ENCODE peak calls at places on chromosomes 4 and X, in ten cellular contexts. One of them, this sample, is unnamed.

GRCh38 chr4:163638909-163639308 is 144.4 kb downstream of the TMA16 start:
- DNase-seq in breast epithelium: no peak
- DNase-seq in activated CD4-positive, CD25-positive, alpha-beta regulatory T cell treated with anti-CD3 and anti-CD28 coated beads, Interleukin-2, amount 50 U/mL, for 72 hours: no peak
- DNase-seq in ureter: no peak
- DNase-seq in stimulated activated CD8-positive, alpha-beta memory T cell treated with anti-CD3 and anti-CD28 coated beads, Interleukin-12 subunit alpha, Interleukin-12 subunit beta, amount 100 ng/mL, for 1 hour: no peak
- DNase-seq in T-helper 17 cell: no peak
- DNase-seq in iris pigment epithelial cell: peak
- DNase-seq in IMR-90: no peak
- DNase-seq in spleen: no peak
- DNase-seq in AG08395: no peak
- DNase-seq in this sample: no peak

GRCh38 chrX:115402299-115402698 is 112.8 kb downstream of the LUZP4 start:
- DNase-seq in spleen: no peak
- DNase-seq in iris pigment epithelial cell: no peak
- DNase-seq in AG08395: no peak
- DNase-seq in breast epithelium: no peak
- DNase-seq in stimulated activated CD8-positive, alpha-beta memory T cell treated with anti-CD3 and anti-CD28 coated beads, Interleukin-12 subunit alpha, Interleukin-12 subunit beta, amount 100 ng/mL, for 1 hour: no peak
- DNase-seq in ureter: no peak
- DNase-seq in IMR-90: no peak
- DNase-seq in activated CD4-positive, CD25-positive, alpha-beta regulatory T cell treated with anti-CD3 and anti-CD28 coated beads, Interleukin-2, amount 50 U/mL, for 72 hours: no peak
- DNase-seq in T-helper 17 cell: no peak
- DNase-seq in this sample: no peak

GRCh38 chr4:7978489-7978888 is 38.8 kb upstream of the AFAP1 start:
- DNase-seq in AG08395: no peak
- DNase-seq in ureter: no peak
- DNase-seq in breast epithelium: peak
- DNase-seq in activated CD4-positive, CD25-positive, alpha-beta regulatory T cell treated with anti-CD3 and anti-CD28 coated beads, Interleukin-2, amount 50 U/mL, for 72 hours: no peak
- DNase-seq in spleen: no peak
- DNase-seq in T-helper 17 cell: no peak
- DNase-seq in stimulated activated CD8-positive, alpha-beta memory T cell treated with anti-CD3 and anti-CD28 coated beads, Interleukin-12 subunit alpha, Interleukin-12 subunit beta, amount 100 ng/mL, for 1 hour: no peak
- DNase-seq in iris pigment epithelial cell: no peak
- DNase-seq in IMR-90: no peak
- DNase-seq in this sample: no peak

GRCh38 chrX:110992611-110993010 is 103.4 kb upstream of the PAK3 start:
- DNase-seq in iris pigment epithelial cell: peak
- DNase-seq in AG08395: peak
- DNase-seq in breast epithelium: no peak
- DNase-seq in IMR-90: peak
- DNase-seq in stimulated activated CD8-positive, alpha-beta memory T cell treated with anti-CD3 and anti-CD28 coated beads, Interleukin-12 subunit alpha, Interleukin-12 subunit beta, amount 100 ng/mL, for 1 hour: no peak
- DNase-seq in T-helper 17 cell: no peak
- DNase-seq in activated CD4-positive, CD25-positive, alpha-beta regulatory T cell treated with anti-CD3 and anti-CD28 coated beads, Interleukin-2, amount 50 U/mL, for 72 hours: no peak
- DNase-seq in ureter: no peak
- DNase-seq in spleen: no peak
- DNase-seq in this sample: no peak

GRCh38 chr4:12379191-12379590 is 950.5 kb upstream of the HS3ST1 start:
- DNase-seq in activated CD4-positive, CD25-positive, alpha-beta regulatory T cell treated with anti-CD3 and anti-CD28 coated beads, Interleukin-2, amount 50 U/mL, for 72 hours: no peak
- DNase-seq in T-helper 17 cell: no peak
- DNase-seq in spleen: no peak
- DNase-seq in IMR-90: no peak
- DNase-seq in ureter: no peak
- DNase-seq in breast epithelium: no peak
- DNase-seq in stimulated activated CD8-positive, alpha-beta memory T cell treated with anti-CD3 and anti-CD28 coated beads, Interleukin-12 subunit alpha, Interleukin-12 subunit beta, amount 100 ng/mL, for 1 hour: no peak
- DNase-seq in iris pigment epithelial cell: no peak
- DNase-seq in AG08395: no peak
- DNase-seq in this sample: no peak

GRCh38 chrX:110046971-110047370 is 44.1 kb downstream of the TMEM164 start:
- DNase-seq in iris pigment epithelial cell: no peak
- DNase-seq in activated CD4-positive, CD25-positive, alpha-beta regulatory T cell treated with anti-CD3 and anti-CD28 coated beads, Interleukin-2, amount 50 U/mL, for 72 hours: no peak
- DNase-seq in spleen: no peak
- DNase-seq in ureter: no peak
- DNase-seq in stimulated activated CD8-positive, alpha-beta memory T cell treated with anti-CD3 and anti-CD28 coated beads, Interleukin-12 subunit alpha, Interleukin-12 subunit beta, amount 100 ng/mL, for 1 hour: no peak
- DNase-seq in T-helper 17 cell: no peak
- DNase-seq in breast epithelium: no peak
- DNase-seq in IMR-90: no peak
- DNase-seq in AG08395: no peak
- DNase-seq in this sample: no peak

GRCh38 chrX:41733939-41734338 is 10.0 kb downstream of the GPR82 start:
- DNase-seq in ureter: no peak
- DNase-seq in activated CD4-positive, CD25-positive, alpha-beta regulatory T cell treated with anti-CD3 and anti-CD28 coated beads, Interleukin-2, amount 50 U/mL, for 72 hours: no peak
- DNase-seq in iris pigment epithelial cell: no peak
- DNase-seq in AG08395: no peak
- DNase-seq in stimulated activated CD8-positive, alpha-beta memory T cell treated with anti-CD3 and anti-CD28 coated beads, Interleukin-12 subunit alpha, Interleukin-12 subunit beta, amount 100 ng/mL, for 1 hour: no peak
- DNase-seq in T-helper 17 cell: no peak
- DNase-seq in breast epithelium: no peak
- DNase-seq in IMR-90: no peak
- DNase-seq in spleen: no peak
- DNase-seq in this sample: no peak

GRCh38 chr4:92299152-92299551 is 4.6 kb upstream of the GRID2 start:
- DNase-seq in IMR-90: peak
- DNase-seq in AG08395: no peak
- DNase-seq in ureter: no peak
- DNase-seq in stimulated activated CD8-positive, alpha-beta memory T cell treated with anti-CD3 and anti-CD28 coated beads, Interleukin-12 subunit alpha, Interleukin-12 subunit beta, amount 100 ng/mL, for 1 hour: no peak
- DNase-seq in spleen: no peak
- DNase-seq in activated CD4-positive, CD25-positive, alpha-beta regulatory T cell treated with anti-CD3 and anti-CD28 coated beads, Interleukin-2, amount 50 U/mL, for 72 hours: no peak
- DNase-seq in iris pigment epithelial cell: peak
- DNase-seq in T-helper 17 cell: no peak
- DNase-seq in breast epithelium: no peak
- DNase-seq in this sample: no peak

GRCh38 chr4:184450045-184450444 is 24.3 kb downstream of the IRF2 start:
- DNase-seq in ureter: no peak
- DNase-seq in AG08395: peak
- DNase-seq in activated CD4-positive, CD25-positive, alpha-beta regulatory T cell treated with anti-CD3 and anti-CD28 coated beads, Interleukin-2, amount 50 U/mL, for 72 hours: no peak
- DNase-seq in T-helper 17 cell: no peak
- DNase-seq in stimulated activated CD8-positive, alpha-beta memory T cell treated with anti-CD3 and anti-CD28 coated beads, Interleukin-12 subunit alpha, Interleukin-12 subunit beta, amount 100 ng/mL, for 1 hour: no peak
- DNase-seq in breast epithelium: no peak
- DNase-seq in IMR-90: peak
- DNase-seq in spleen: no peak
- DNase-seq in iris pigment epithelial cell: peak
- DNase-seq in this sample: no peak

GRCh38 chr4:62449538-62449937 is 1249.4 kb downstream of the ADGRL3 start:
- DNase-seq in spleen: no peak
- DNase-seq in IMR-90: no peak
- DNase-seq in iris pigment epithelial cell: no peak
- DNase-seq in T-helper 17 cell: no peak
- DNase-seq in activated CD4-positive, CD25-positive, alpha-beta regulatory T cell treated with anti-CD3 and anti-CD28 coated beads, Interleukin-2, amount 50 U/mL, for 72 hours: no peak
- DNase-seq in stimulated activated CD8-positive, alpha-beta memory T cell treated with anti-CD3 and anti-CD28 coated beads, Interleukin-12 subunit alpha, Interleukin-12 subunit beta, amount 100 ng/mL, for 1 hour: no peak
- DNase-seq in AG08395: no peak
- DNase-seq in ureter: no peak
- DNase-seq in breast epithelium: no peak
- DNase-seq in this sample: no peak

GRCh38 chr4:10622728-10623127 is 61.8 kb downstream of the CLNK start:
- DNase-seq in iris pigment epithelial cell: peak
- DNase-seq in activated CD4-positive, CD25-positive, alpha-beta regulatory T cell treated with anti-CD3 and anti-CD28 coated beads, Interleukin-2, amount 50 U/mL, for 72 hours: no peak
- DNase-seq in stimulated activated CD8-positive, alpha-beta memory T cell treated with anti-CD3 and anti-CD28 coated beads, Interleukin-12 subunit alpha, Interleukin-12 subunit beta, amount 100 ng/mL, for 1 hour: no peak
- DNase-seq in breast epithelium: no peak
- DNase-seq in spleen: no peak
- DNase-seq in IMR-90: no peak
- DNase-seq in AG08395: no peak
- DNase-seq in T-helper 17 cell: no peak
- DNase-seq in ureter: no peak
- DNase-seq in this sample: no peak

GRCh38 chr4:95929448-95930064 is 89.7 kb downstream of the PDHA2 start:
- DNase-seq in AG08395: no peak
- DNase-seq in IMR-90: no peak
- DNase-seq in stimulated activated CD8-positive, alpha-beta memory T cell treated with anti-CD3 and anti-CD28 coated beads, Interleukin-12 subunit alpha, Interleukin-12 subunit beta, amount 100 ng/mL, for 1 hour: no peak
- DNase-seq in spleen: no peak
- DNase-seq in T-helper 17 cell: no peak
- DNase-seq in activated CD4-positive, CD25-positive, alpha-beta regulatory T cell treated with anti-CD3 and anti-CD28 coated beads, Interleukin-2, amount 50 U/mL, for 72 hours: no peak
- DNase-seq in iris pigment epithelial cell: no peak
- DNase-seq in breast epithelium: no peak
- DNase-seq in ureter: no peak
- DNase-seq in this sample: no peak

GRCh38 chr4:188780028-188780427 is 640.8 kb downstream of the TRIML1 start:
- DNase-seq in iris pigment epithelial cell: no peak
- DNase-seq in spleen: no peak
- DNase-seq in activated CD4-positive, CD25-positive, alpha-beta regulatory T cell treated with anti-CD3 and anti-CD28 coated beads, Interleukin-2, amount 50 U/mL, for 72 hours: no peak
- DNase-seq in T-helper 17 cell: no peak
- DNase-seq in ureter: no peak
- DNase-seq in AG08395: no peak
- DNase-seq in stimulated activated CD8-positive, alpha-beta memory T cell treated with anti-CD3 and anti-CD28 coated beads, Interleukin-12 subunit alpha, Interleukin-12 subunit beta, amount 100 ng/mL, for 1 hour: no peak
- DNase-seq in breast epithelium: no peak
- DNase-seq in IMR-90: no peak
- DNase-seq in this sample: no peak

GRCh38 chr4:89048906-89049601 is 7.9 kb downstream of the FAM13A start:
- DNase-seq in AG08395: no peak
- DNase-seq in ureter: no peak
- DNase-seq in IMR-90: peak
- DNase-seq in iris pigment epithelial cell: no peak
- DNase-seq in stimulated activated CD8-positive, alpha-beta memory T cell treated with anti-CD3 and anti-CD28 coated beads, Interleukin-12 subunit alpha, Interleukin-12 subunit beta, amount 100 ng/mL, for 1 hour: no peak
- DNase-seq in spleen: no peak
- DNase-seq in breast epithelium: no peak
- DNase-seq in activated CD4-positive, CD25-positive, alpha-beta regulatory T cell treated with anti-CD3 and anti-CD28 coated beads, Interleukin-2, amount 50 U/mL, for 72 hours: no peak
- DNase-seq in T-helper 17 cell: no peak
- DNase-seq in this sample: no peak

GRCh38 chrX:68978211-68978780 is 149.5 kb downstream of the EFNB1 start:
- DNase-seq in T-helper 17 cell: no peak
- DNase-seq in spleen: no peak
- DNase-seq in AG08395: peak
- DNase-seq in ureter: no peak
- DNase-seq in stimulated activated CD8-positive, alpha-beta memory T cell treated with anti-CD3 and anti-CD28 coated beads, Interleukin-12 subunit alpha, Interleukin-12 subunit beta, amount 100 ng/mL, for 1 hour: no peak
- DNase-seq in breast epithelium: peak
- DNase-seq in iris pigment epithelial cell: peak
- DNase-seq in activated CD4-positive, CD25-positive, alpha-beta regulatory T cell treated with anti-CD3 and anti-CD28 coated beads, Interleukin-2, amount 50 U/mL, for 72 hours: no peak
- DNase-seq in IMR-90: peak
- DNase-seq in this sample: no peak

GRCh38 chr4:9923195-9923812 is 98.0 kb downstream of the SLC2A9 start:
- DNase-seq in stimulated activated CD8-positive, alpha-beta memory T cell treated with anti-CD3 and anti-CD28 coated beads, Interleukin-12 subunit alpha, Interleukin-12 subunit beta, amount 100 ng/mL, for 1 hour: no peak
- DNase-seq in spleen: no peak
- DNase-seq in T-helper 17 cell: no peak
- DNase-seq in AG08395: no peak
- DNase-seq in ureter: no peak
- DNase-seq in activated CD4-positive, CD25-positive, alpha-beta regulatory T cell treated with anti-CD3 and anti-CD28 coated beads, Interleukin-2, amount 50 U/mL, for 72 hours: no peak
- DNase-seq in breast epithelium: no peak
- DNase-seq in IMR-90: no peak
- DNase-seq in iris pigment epithelial cell: no peak
- DNase-seq in this sample: no peak

GRCh38 chr4:138666366-138666765 is 349.2 kb upstream of the NOCT start:
- DNase-seq in T-helper 17 cell: no peak
- DNase-seq in ureter: no peak
- DNase-seq in AG08395: no peak
- DNase-seq in breast epithelium: no peak
- DNase-seq in IMR-90: no peak
- DNase-seq in spleen: no peak
- DNase-seq in activated CD4-positive, CD25-positive, alpha-beta regulatory T cell treated with anti-CD3 and anti-CD28 coated beads, Interleukin-2, amount 50 U/mL, for 72 hours: no peak
- DNase-seq in iris pigment epithelial cell: no peak
- DNase-seq in stimulated activated CD8-positive, alpha-beta memory T cell treated with anti-CD3 and anti-CD28 coated beads, Interleukin-12 subunit alpha, Interleukin-12 subunit beta, amount 100 ng/mL, for 1 hour: no peak
- DNase-seq in this sample: no peak

GRCh38 chrX:133922390-133922772 is 63.0 kb downstream of the GPC3 start:
- DNase-seq in stimulated activated CD8-positive, alpha-beta memory T cell treated with anti-CD3 and anti-CD28 coated beads, Interleukin-12 subunit alpha, Interleukin-12 subunit beta, amount 100 ng/mL, for 1 hour: no peak
- DNase-seq in T-helper 17 cell: no peak
- DNase-seq in AG08395: no peak
- DNase-seq in activated CD4-positive, CD25-positive, alpha-beta regulatory T cell treated with anti-CD3 and anti-CD28 coated beads, Interleukin-2, amount 50 U/mL, for 72 hours: no peak
- DNase-seq in ureter: no peak
- DNase-seq in IMR-90: no peak
- DNase-seq in iris pigment epithelial cell: no peak
- DNase-seq in spleen: no peak
- DNase-seq in breast epithelium: no peak
- DNase-seq in this sample: no peak

GRCh38 chr4:55733874-55734437 is 85.6 kb upstream of the EXOC1L start:
- DNase-seq in iris pigment epithelial cell: peak
- DNase-seq in spleen: no peak
- DNase-seq in AG08395: no peak
- DNase-seq in stimulated activated CD8-positive, alpha-beta memory T cell treated with anti-CD3 and anti-CD28 coated beads, Interleukin-12 subunit alpha, Interleukin-12 subunit beta, amount 100 ng/mL, for 1 hour: no peak
- DNase-seq in breast epithelium: peak
- DNase-seq in ureter: peak
- DNase-seq in IMR-90: peak
- DNase-seq in T-helper 17 cell: no peak
- DNase-seq in activated CD4-positive, CD25-positive, alpha-beta regulatory T cell treated with anti-CD3 and anti-CD28 coated beads, Interleukin-2, amount 50 U/mL, for 72 hours: no peak
- DNase-seq in this sample: no peak

GRCh38 chr4:39043697-39044363 is 11.6 kb upstream of the TMEM156 start:
- DNase-seq in spleen: no peak
- DNase-seq in ureter: no peak
- DNase-seq in T-helper 17 cell: no peak
- DNase-seq in stimulated activated CD8-positive, alpha-beta memory T cell treated with anti-CD3 and anti-CD28 coated beads, Interleukin-12 subunit alpha, Interleukin-12 subunit beta, amount 100 ng/mL, for 1 hour: no peak
- DNase-seq in activated CD4-positive, CD25-positive, alpha-beta regulatory T cell treated with anti-CD3 and anti-CD28 coated beads, Interleukin-2, amount 50 U/mL, for 72 hours: no peak
- DNase-seq in breast epithelium: no peak
- DNase-seq in AG08395: no peak
- DNase-seq in iris pigment epithelial cell: peak
- DNase-seq in IMR-90: peak
- DNase-seq in this sample: no peak

GRCh38 chrX:73987166-73987565 is 316.8 kb upstream of the ZCCHC13 start:
- DNase-seq in IMR-90: no peak
- DNase-seq in AG08395: no peak
- DNase-seq in spleen: no peak
- DNase-seq in breast epithelium: no peak
- DNase-seq in iris pigment epithelial cell: no peak
- DNase-seq in ureter: no peak
- DNase-seq in T-helper 17 cell: no peak
- DNase-seq in stimulated activated CD8-positive, alpha-beta memory T cell treated with anti-CD3 and anti-CD28 coated beads, Interleukin-12 subunit alpha, Interleukin-12 subunit beta, amount 100 ng/mL, for 1 hour: no peak
- DNase-seq in activated CD4-positive, CD25-positive, alpha-beta regulatory T cell treated with anti-CD3 and anti-CD28 coated beads, Interleukin-2, amount 50 U/mL, for 72 hours: no peak
- DNase-seq in this sample: no peak

GRCh38 chrX:19883878-19884277 is 3.5 kb downstream of the SH3KBP1 start:
- DNase-seq in activated CD4-positive, CD25-positive, alpha-beta regulatory T cell treated with anti-CD3 and anti-CD28 coated beads, Interleukin-2, amount 50 U/mL, for 72 hours: no peak
- DNase-seq in ureter: no peak
- DNase-seq in T-helper 17 cell: no peak
- DNase-seq in iris pigment epithelial cell: no peak
- DNase-seq in breast epithelium: no peak
- DNase-seq in AG08395: no peak
- DNase-seq in IMR-90: no peak
- DNase-seq in spleen: no peak
- DNase-seq in stimulated activated CD8-positive, alpha-beta memory T cell treated with anti-CD3 and anti-CD28 coated beads, Interleukin-12 subunit alpha, Interleukin-12 subunit beta, amount 100 ng/mL, for 1 hour: no peak
- DNase-seq in this sample: no peak

GRCh38 chrX:74514384-74514783 is 93.1 kb downstream of the SLC16A2 start:
- DNase-seq in spleen: no peak
- DNase-seq in breast epithelium: no peak
- DNase-seq in stimulated activated CD8-positive, alpha-beta memory T cell treated with anti-CD3 and anti-CD28 coated beads, Interleukin-12 subunit alpha, Interleukin-12 subunit beta, amount 100 ng/mL, for 1 hour: no peak
- DNase-seq in T-helper 17 cell: no peak
- DNase-seq in IMR-90: no peak
- DNase-seq in AG08395: no peak
- DNase-seq in activated CD4-positive, CD25-positive, alpha-beta regulatory T cell treated with anti-CD3 and anti-CD28 coated beads, Interleukin-2, amount 50 U/mL, for 72 hours: no peak
- DNase-seq in ureter: no peak
- DNase-seq in iris pigment epithelial cell: no peak
- DNase-seq in this sample: peak

GRCh38 chr4:6280365-6280996 is 10.8 kb downstream of the WFS1 start:
- DNase-seq in spleen: no peak
- DNase-seq in T-helper 17 cell: no peak
- DNase-seq in activated CD4-positive, CD25-positive, alpha-beta regulatory T cell treated with anti-CD3 and anti-CD28 coated beads, Interleukin-2, amount 50 U/mL, for 72 hours: no peak
- DNase-seq in iris pigment epithelial cell: no peak
- DNase-seq in AG08395: no peak
- DNase-seq in breast epithelium: peak
- DNase-seq in ureter: no peak
- DNase-seq in IMR-90: no peak
- DNase-seq in stimulated activated CD8-positive, alpha-beta memory T cell treated with anti-CD3 and anti-CD28 coated beads, Interleukin-12 subunit alpha, Interleukin-12 subunit beta, amount 100 ng/mL, for 1 hour: no peak
- DNase-seq in this sample: no peak

GRCh38 chrX:57918750-57919436 is 8.6 kb upstream of the ZXDA start:
- DNase-seq in ureter: no peak
- DNase-seq in breast epithelium: no peak
- DNase-seq in stimulated activated CD8-positive, alpha-beta memory T cell treated with anti-CD3 and anti-CD28 coated beads, Interleukin-12 subunit alpha, Interleukin-12 subunit beta, amount 100 ng/mL, for 1 hour: no peak
- DNase-seq in spleen: no peak
- DNase-seq in T-helper 17 cell: no peak
- DNase-seq in iris pigment epithelial cell: peak
- DNase-seq in activated CD4-positive, CD25-positive, alpha-beta regulatory T cell treated with anti-CD3 and anti-CD28 coated beads, Interleukin-2, amount 50 U/mL, for 72 hours: peak
- DNase-seq in AG08395: peak
- DNase-seq in IMR-90: peak
- DNase-seq in this sample: no peak